ENCODE peak calls at places on chromosomes 5 and 9, in four cellular contexts. T, J, H and S are unnamed samples.

GRCh38 chr5:37396352-37396751 is 17.2 kb downstream of the WDR70 start:
- DNase-seq in J (no peak), H (no peak), T (no peak), S (no peak)

GRCh38 chr5:172444110-172444510 is 10.2 kb downstream of the SH3PXD2B start:
- DNase-seq in J (peak), H (peak), T (no peak), S (peak)

GRCh38 chr9:72025956-72026355 is 34.5 kb downstream of the C9orf57 start:
- DNase-seq in H (no peak), T (no peak), J (peak), S (peak)

GRCh38 chr9:24817756-24818155 is 272.1 kb upstream of the IZUMO3 start:
- DNase-seq in J (no peak), H (no peak), T (no peak), S (no peak)

GRCh38 chr9:131240047-131240921 is 36.0 kb downstream of the FAM78A start:
- DNase-seq in H (no peak), T (peak), J (no peak), S (no peak)

GRCh38 chr5:157384971-157385709 is 74.9 kb upstream of the NIPAL4 start:
- DNase-seq in H (peak), T (peak), J (peak), S (peak)

GRCh38 chr5:16784843-16785791 is 151.0 kb downstream of the MYO10 start:
- DNase-seq in J (no peak), T (no peak), H (no peak), S (no peak)

GRCh38 chr5:131367219-131367860 is 103.5 kb downstream of the CDC42SE2 start:
- DNase-seq in J (peak), T (no peak), H (no peak), S (no peak)

GRCh38 chr5:24804221-24804681 is 159.5 kb upstream of the CDH10 start:
- DNase-seq in T (no peak), J (no peak), H (no peak), S (no peak)

GRCh38 chr5:173452098-173452497 is 123.9 kb upstream of the STC2 start:
- DNase-seq in T (no peak), J (peak), H (peak), S (peak)

GRCh38 chr5:105961572-105961971 is 1709.2 kb downstream of the EFNA5 start:
- DNase-seq in T (no peak), H (no peak), J (no peak), S (no peak)

GRCh38 chr5:59133801-59134261 is 551.0 kb downstream of the RAB3C start:
- DNase-seq in J (peak), T (peak), H (peak), S (peak)

GRCh38 chr9:114798793-114799427 is 6.9 kb downstream of the TNFSF15 start:
- DNase-seq in J (no peak), T (no peak), H (no peak), S (no peak)

GRCh38 chr5:17373406-17374110 is 124.5 kb upstream of the TAF11L2 start:
- DNase-seq in H (no peak), J (no peak), T (no peak), S (no peak)

GRCh38 chr9:9275656-9276055 is 1337.1 kb downstream of the PTPRD start:
- DNase-seq in T (no peak), J (no peak), H (no peak), S (no peak)

GRCh38 chr5:108143581-108143980 is 238.3 kb downstream of the FBXL17 start:
- DNase-seq in J (peak), H (peak), T (no peak), S (peak)

GRCh38 chr5:6682239-6682638 is 31.0 kb upstream of the TENT4A start:
- DNase-seq in J (no peak), H (no peak), T (no peak), S (no peak)
- H3K4me3 ChIP-seq in J (no peak), H (no peak), T (no peak), S (no peak)

GRCh38 chr5:148831590-148832565 is 5.5 kb downstream of the ADRB2 start:
- DNase-seq in H (no peak), T (no peak), J (no peak), S (no peak)

GRCh38 chr5:148829734-148830133 is 3.3 kb downstream of the ADRB2 start:
- DNase-seq in H (no peak), T (no peak), J (no peak), S (no peak)

GRCh38 chr5:148828461-148829247 is 2.2 kb downstream of the ADRB2 start:
- DNase-seq in T (no peak), H (no peak), J (no peak), S (no peak)

GRCh38 chr5:148829248-148829594 is 2.8 kb downstream of the ADRB2 start:
- DNase-seq in T (no peak), J (no peak), H (no peak), S (no peak)

DNA sequence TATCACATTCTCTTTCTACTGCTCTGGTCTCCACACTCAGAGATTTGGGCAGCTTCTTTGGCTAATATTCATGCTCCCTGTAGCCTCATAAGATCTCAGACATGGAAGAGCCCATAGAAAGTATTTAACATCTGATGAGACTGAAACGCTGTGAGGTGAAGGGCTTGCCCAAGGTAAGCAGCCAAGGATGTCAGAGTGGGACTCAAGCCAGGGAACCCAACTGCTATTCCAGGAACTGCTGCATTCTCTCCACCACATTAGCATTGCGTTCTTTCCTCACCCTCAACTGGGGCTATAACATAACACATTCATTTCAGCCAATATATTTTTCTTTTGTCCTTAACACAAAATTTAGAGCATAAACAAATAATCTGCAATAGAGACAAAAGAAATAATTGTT is 3.8 kb downstream of the ADRB2 start:
- DNase-seq in J (no peak), T (no peak), H (no peak), S (no peak)
- H3K4me3 ChIP-seq in J (peak), T (no peak), H (no peak), S (no peak)

GRCh38 chr9:137411260-137411659 is 11.7 kb downstream of the EXD3 start:
- DNase-seq in J (no peak), H (no peak), T (no peak), S (no peak)

GRCh38 chr9:137409515-137409914 is 13.4 kb downstream of the EXD3 start:
- DNase-seq in T (no peak), J (no peak), H (no peak), S (no peak)

GRCh38 chr9:137410891-137411249 is 12.1 kb downstream of the EXD3 start:
- DNase-seq in J (no peak), T (no peak), H (no peak), S (no peak)

GRCh38 chr9:137411670-137412380 is 11.1 kb downstream of the EXD3 start:
- DNase-seq in J (peak), T (peak), H (peak), S (peak)

GRCh38 chr9:137412431-137412830 is 10.5 kb downstream of the EXD3 start:
- DNase-seq in J (peak), T (no peak), H (peak), S (peak)
- H3K4me3 ChIP-seq in J (no peak), T (no peak), H (no peak), S (no peak)

GRCh38 chr9:113562653-113563381 is 99.3 kb downstream of the RGS3 start:
- DNase-seq in J (no peak), T (no peak), H (no peak), S (no peak)

GRCh38 chr9:113563856-113564514 is 100.5 kb downstream of the RGS3 start:
- DNase-seq in T (no peak), J (no peak), H (no peak), S (no peak)

GRCh38 chr9:113566011-113566711 is 102.6 kb downstream of the RGS3 start:
- DNase-seq in H (no peak), J (peak), T (no peak), S (no peak)

GRCh38 chr9:113566712-113567071 is 103.2 kb downstream of the RGS3 start:
- DNase-seq in H (no peak), J (no peak), T (no peak), S (no peak)

DNA sequence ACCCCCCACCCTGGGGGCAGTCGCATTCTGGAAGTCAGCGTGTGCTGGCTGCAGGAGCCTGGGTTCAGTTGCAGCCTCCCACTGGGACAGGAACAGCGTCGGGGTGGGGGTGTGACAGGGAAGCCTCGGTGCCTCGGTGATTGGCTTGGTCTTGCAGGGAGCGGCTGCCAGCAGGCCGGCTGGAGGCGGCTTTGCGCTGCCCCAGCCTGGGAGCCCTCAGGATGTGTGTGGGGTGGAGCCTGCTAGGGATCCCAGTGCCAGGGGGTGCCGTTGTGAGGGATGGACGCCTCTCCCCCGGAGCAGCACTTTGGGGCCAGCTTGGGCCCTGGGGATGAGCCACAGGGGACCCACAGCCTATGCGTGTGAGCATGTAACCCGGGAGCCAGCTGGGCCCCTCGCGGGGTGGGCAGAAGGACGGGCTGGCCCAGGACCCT is 101.3 kb downstream of the RGS3 start:
- DNase-seq in T (peak), J (peak), H (peak), S (peak)
- H3K4me3 ChIP-seq in T (peak), J (peak), H (peak), S (peak)

GRCh38 chr9:35688558-35689350 is 971 bp downstream of the TPM2 start:
- DNase-seq in J (peak), T (peak), H (peak), S (peak)
- H3K4me3 ChIP-seq in J (peak), T (peak), H (peak), S (peak)

GRCh38 chr5:171336486-171337206 is 27.6 kb downstream of the TLX3 start:
- DNase-seq in H (peak), T (peak), J (peak), S (peak)
- H3K4me3 ChIP-seq in H (peak), T (peak), J (peak), S (peak)